ENCODE peak calls at places on chromosomes 11 and 22, in four cellular contexts. One of them, this sample, is unnamed.
A peak's percentile ranks its signal among the peaks of the same experiment; 100 is the strongest.

GRCh38 chr11:110077866-110078325 is 15.3 kb upstream of the ZC3H12C start:
- DNase-seq in HL-60: no peak
- DNase-seq in K562: no peak
- DNase-seq in GM12878: peak; percentile 86
- DNase-seq in this sample: no peak

GRCh38 chr11:102177974-102178631 is 67.9 kb downstream of the YAP1 start:
- DNase-seq in HL-60: peak; percentile 54
- DNase-seq in K562: no peak
- DNase-seq in GM12878: no peak
- DNase-seq in this sample: no peak

GRCh38 chr11:7514099-7514725 is 413 bp downstream of the PPFIBP2 start:
- DNase-seq in HL-60: no peak
- DNase-seq in K562: no peak
- DNase-seq in GM12878: no peak
- DNase-seq in this sample: peak; percentile 18

GRCh38 chr11:120925944-120926343 is 98.0 kb upstream of the TBCEL start:
- DNase-seq in HL-60: no peak
- DNase-seq in K562: no peak
- DNase-seq in GM12878: peak; percentile 91
- DNase-seq in this sample: peak; percentile 78

GRCh38 chr11:95522871-95523270 is 266.7 kb downstream of the FAM76B start:
- DNase-seq in HL-60: no peak
- DNase-seq in K562: no peak
- DNase-seq in GM12878: no peak
- DNase-seq in this sample: no peak

GRCh38 chr11:134950692-134951304 is 538.8 kb upstream of the B3GAT1 start:
- DNase-seq in HL-60: no peak
- DNase-seq in K562: no peak
- DNase-seq in GM12878: no peak
- DNase-seq in this sample: no peak

GRCh38 chr11:63567044-63567840 is 4.1 kb upstream of the PLAAT2 start:
- DNase-seq in HL-60: no peak
- DNase-seq in K562: peak; percentile 67
- DNase-seq in GM12878: peak; percentile 95
- DNase-seq in this sample: no peak

GRCh38 chr11:1122356-1123002 is 35.3 kb upstream of the MUC5AC start:
- DNase-seq in HL-60: no peak
- DNase-seq in K562: no peak
- DNase-seq in GM12878: no peak
- DNase-seq in this sample: peak; percentile 17

GRCh38 chr11:113496026-113496651 is 20.9 kb upstream of the DRD2 start:
- DNase-seq in HL-60: no peak
- DNase-seq in K562: no peak
- DNase-seq in GM12878: no peak
- DNase-seq in this sample: no peak

GRCh38 chr11:12200359-12201015 is 90.1 kb downstream of the MICAL2 start:
- DNase-seq in HL-60: no peak
- DNase-seq in K562: no peak
- DNase-seq in GM12878: no peak
- DNase-seq in this sample: no peak

GRCh38 chr22:26399288-26399687 is 29.8 kb upstream of the ASPHD2 start:
- DNase-seq in HL-60: no peak
- DNase-seq in K562: peak; percentile 47
- DNase-seq in GM12878: no peak
- DNase-seq in this sample: no peak

GRCh38 chr11:131370090-131370751 is at the start of gene NTM:
- DNase-seq in HL-60: no peak
- DNase-seq in K562: no peak
- DNase-seq in GM12878: no peak
- DNase-seq in this sample: no peak

GRCh38 chr11:130216591-130217132 is 57.1 kb downstream of the ST14 start:
- DNase-seq in HL-60: no peak
- DNase-seq in K562: no peak
- DNase-seq in GM12878: no peak
- DNase-seq in this sample: no peak

GRCh38 chr11:15213471-15214231 is 98.9 kb downstream of the INSC start:
- DNase-seq in HL-60: no peak
- DNase-seq in K562: no peak
- DNase-seq in GM12878: no peak
- DNase-seq in this sample: no peak

GRCh38 chr11:110337570-110338193 is 41.3 kb upstream of the RDX start:
- DNase-seq in HL-60: no peak
- DNase-seq in K562: no peak
- DNase-seq in GM12878: no peak
- DNase-seq in this sample: no peak

GRCh38 chr11:119479685-119480275 is 56.8 kb upstream of the THY1 start:
- DNase-seq in HL-60: no peak
- DNase-seq in K562: peak; percentile 72
- DNase-seq in GM12878: no peak
- DNase-seq in this sample: no peak

GRCh38 chr22:47123827-47124442 is 361.5 kb downstream of the TBC1D22A start:
- DNase-seq in HL-60: no peak
- DNase-seq in K562: no peak
- DNase-seq in GM12878: no peak
- DNase-seq in this sample: no peak

GRCh38 chr22:44727148-44727547 is 25.1 kb downstream of the PRR5 start:
- DNase-seq in HL-60: no peak
- DNase-seq in K562: no peak
- DNase-seq in GM12878: no peak
- DNase-seq in this sample: no peak

GRCh38 chr11:67636962-67637361 is 2.6 kb downstream of the TBX10 start:
- DNase-seq in HL-60: no peak
- DNase-seq in K562: no peak
- DNase-seq in GM12878: no peak
- DNase-seq in this sample: no peak

GRCh38 chr11:46674463-46675287 is 25.7 kb downstream of the ARHGAP1 start:
- DNase-seq in HL-60: no peak
- DNase-seq in K562: no peak
- DNase-seq in GM12878: no peak
- DNase-seq in this sample: no peak

GRCh38 chr22:24532075-24532474 is 22.9 kb downstream of the GUCD1 start:
- DNase-seq in HL-60: no peak
- DNase-seq in K562: no peak
- DNase-seq in GM12878: no peak
- DNase-seq in this sample: no peak

GRCh38 chr11:95499516-95500135 is 268.6 kb upstream of the SESN3 start:
- DNase-seq in HL-60: no peak
- DNase-seq in K562: no peak
- DNase-seq in GM12878: no peak
- DNase-seq in this sample: no peak

GRCh38 chr22:48393041-48393370 is 1434.7 kb downstream of the BRD1 start:
- DNase-seq in HL-60: no peak
- DNase-seq in K562: no peak
- DNase-seq in GM12878: no peak
- DNase-seq in this sample: no peak

GRCh38 chr11:34616830-34617504 is 3.9 kb upstream of the EHF start:
- DNase-seq in HL-60: no peak
- DNase-seq in K562: no peak
- DNase-seq in GM12878: no peak
- DNase-seq in this sample: no peak

GRCh38 chr11:69402251-69402892 is 79.1 kb upstream of the LINC01488 start:
- DNase-seq in HL-60: no peak
- DNase-seq in K562: no peak
- DNase-seq in GM12878: no peak
- DNase-seq in this sample: no peak

DNA sequence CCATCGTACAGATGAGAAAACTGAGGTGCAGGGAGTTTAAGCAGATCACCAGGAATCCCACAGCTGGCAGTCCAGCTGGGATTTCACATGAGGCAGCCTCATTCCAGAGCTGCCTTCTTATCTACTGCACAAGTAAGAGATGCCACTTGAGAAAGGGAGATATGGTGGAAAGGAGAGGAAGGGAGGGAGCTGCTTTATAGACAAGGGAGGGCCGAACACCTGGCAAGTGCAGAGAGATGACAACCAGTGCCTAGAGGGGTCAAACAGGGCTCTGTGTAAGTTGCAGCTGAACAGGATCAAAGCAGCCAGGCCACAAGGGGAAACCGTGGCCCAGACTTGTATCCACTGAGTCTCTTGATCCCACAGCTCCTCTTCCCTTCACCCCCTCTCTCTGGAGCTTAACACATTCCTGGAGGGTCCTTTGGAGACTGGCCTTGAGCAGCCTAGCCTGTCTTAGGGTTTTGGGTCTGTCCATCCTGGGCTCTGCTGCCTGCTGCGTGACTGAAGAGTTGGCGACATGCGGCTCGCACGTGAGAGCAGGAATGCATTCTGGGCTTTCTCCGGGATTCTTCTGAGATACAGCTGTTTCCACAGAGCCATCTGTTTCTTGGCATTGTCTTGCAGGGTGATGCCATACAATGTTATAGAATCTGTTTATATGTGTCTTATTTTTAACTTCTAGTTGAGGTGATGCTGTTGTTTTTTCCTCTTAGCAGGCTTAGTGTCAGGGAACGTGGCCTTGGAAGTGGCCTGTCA is 268.5 kb upstream of the SYN3 start:
- DNase-seq in HL-60: no peak
- DNase-seq in K562: no peak
- DNase-seq in GM12878: no peak
- DNase-seq in this sample: no peak
- TF ChIP-seq SPI1 in HL-60: no peak
- TF ChIP-seq SPI1 in K562: no peak
- TF ChIP-seq SPI1 in GM12878: no peak
- TF ChIP-seq SPI1 in this sample: no peak

GRCh38 chr11:106827687-106828086 is 190.6 kb downstream of the GUCY1A2 start:
- DNase-seq in HL-60: no peak
- DNase-seq in K562: no peak
- DNase-seq in GM12878: no peak
- DNase-seq in this sample: no peak
- TF ChIP-seq SPI1 in HL-60: no peak
- TF ChIP-seq SPI1 in K562: no peak
- TF ChIP-seq SPI1 in GM12878: no peak
- TF ChIP-seq SPI1 in this sample: no peak

DNA sequence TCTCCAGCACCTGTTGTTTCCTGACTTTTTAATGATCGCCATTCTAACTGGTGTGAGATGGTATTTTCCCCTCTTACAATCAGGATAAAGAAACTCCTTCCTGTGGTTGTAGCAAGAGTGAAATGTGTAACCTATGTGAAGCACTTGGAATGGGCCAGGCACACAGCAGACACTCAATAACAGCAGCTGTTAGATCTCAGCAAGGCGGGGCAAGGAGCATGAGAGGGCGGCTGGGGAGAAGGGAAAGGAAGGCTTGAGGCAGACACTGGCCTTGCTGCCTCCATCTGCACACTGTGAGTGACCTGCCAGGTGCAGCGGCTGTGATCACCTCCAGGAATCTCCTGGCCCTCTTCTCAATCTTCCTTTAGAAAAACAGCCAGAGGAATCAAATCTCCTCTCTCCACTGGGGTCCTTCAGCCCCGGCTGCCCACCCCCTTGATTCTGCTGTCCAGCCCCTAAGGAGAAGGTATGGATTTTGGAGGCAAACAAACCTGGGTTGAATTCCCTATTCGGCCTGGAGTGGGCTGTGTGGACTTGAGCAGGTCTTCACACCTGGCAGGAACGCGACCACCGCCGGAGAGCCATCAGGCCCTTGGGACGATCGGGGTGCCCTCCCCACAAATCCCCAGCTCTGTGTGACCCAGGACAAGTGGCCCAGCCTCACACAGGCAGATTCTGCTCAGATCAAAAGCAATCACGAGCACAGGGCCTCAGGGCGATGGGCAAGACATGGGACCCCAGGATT is 49.0 kb downstream of the RPUSD4 start:
- DNase-seq in HL-60: no peak
- DNase-seq in K562: no peak
- DNase-seq in GM12878: no peak
- DNase-seq in this sample: no peak
- TF ChIP-seq SPI1 in HL-60: no peak
- TF ChIP-seq SPI1 in K562: no peak
- TF ChIP-seq SPI1 in GM12878: no peak
- TF ChIP-seq SPI1 in this sample: no peak

GRCh38 chr11:45224766-45225165 is 61.4 kb downstream of the SYT13 start:
- DNase-seq in HL-60: no peak
- DNase-seq in K562: no peak
- DNase-seq in GM12878: no peak
- DNase-seq in this sample: no peak

GRCh38 chr11:45226901-45227300 is 59.2 kb downstream of the SYT13 start:
- DNase-seq in HL-60: no peak
- DNase-seq in K562: no peak
- DNase-seq in GM12878: no peak
- DNase-seq in this sample: no peak

GRCh38 chr11:45225961-45226871 is 59.9 kb downstream of the SYT13 start:
- DNase-seq in HL-60: no peak
- DNase-seq in K562: no peak
- DNase-seq in GM12878: no peak
- DNase-seq in this sample: no peak

GRCh38 chr11:45227836-45228235 is 58.3 kb downstream of the SYT13 start:
- DNase-seq in HL-60: no peak
- DNase-seq in K562: no peak
- DNase-seq in GM12878: no peak
- DNase-seq in this sample: no peak

DNA sequence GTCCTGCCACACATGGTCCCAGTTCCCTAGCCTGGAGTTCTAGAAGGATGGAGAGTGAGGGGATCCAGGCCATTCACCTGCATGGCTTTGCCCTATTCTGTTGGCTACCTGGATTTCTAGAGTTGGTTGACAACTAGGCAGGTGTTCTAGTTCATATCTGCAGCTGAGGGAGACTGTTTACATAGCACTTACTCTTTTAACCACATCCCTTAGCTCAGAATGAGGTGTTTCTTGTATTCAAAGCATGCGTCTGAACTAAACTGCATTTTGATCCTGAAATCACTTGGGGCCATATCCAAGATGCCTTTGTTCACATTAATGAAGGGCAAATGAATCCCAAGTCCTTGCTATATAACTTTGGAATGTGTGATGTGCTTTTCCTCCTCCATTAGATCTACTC is 60.9 kb downstream of the SYT13 start:
- DNase-seq in HL-60: no peak
- DNase-seq in K562: no peak
- DNase-seq in GM12878: no peak
- DNase-seq in this sample: no peak
- TF ChIP-seq SPI1 in HL-60: no peak
- TF ChIP-seq SPI1 in K562: no peak
- TF ChIP-seq SPI1 in GM12878: no peak
- TF ChIP-seq SPI1 in this sample: no peak

DNA sequence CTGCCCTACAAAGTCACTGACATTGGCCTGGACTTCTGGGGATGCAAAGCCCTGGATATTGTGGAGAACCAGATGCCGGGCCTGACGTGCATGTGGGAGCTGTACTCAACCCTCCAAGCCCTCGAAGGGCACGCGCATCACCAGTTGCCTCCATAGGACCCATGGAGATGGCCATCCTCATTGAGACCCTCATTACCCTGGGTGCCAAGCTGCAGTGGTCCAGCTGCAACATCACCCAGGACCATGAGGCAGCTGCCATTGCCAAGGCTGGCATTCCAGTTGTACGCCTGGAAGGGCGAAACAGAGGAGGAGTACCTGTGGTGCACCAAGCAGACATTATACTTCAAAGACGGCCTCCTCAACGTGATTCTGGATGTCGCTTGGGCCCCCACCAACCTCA is 1.9 kb downstream of the CCDC83 start:
- DNase-seq in HL-60: no peak
- DNase-seq in K562: no peak
- DNase-seq in GM12878: no peak
- DNase-seq in this sample: no peak
- TF ChIP-seq SPI1 in HL-60: no peak
- TF ChIP-seq SPI1 in K562: no peak
- TF ChIP-seq SPI1 in GM12878: no peak
- TF ChIP-seq SPI1 in this sample: no peak